ENCODE peak calls at places on chromosome X, in ten cellular contexts. X is breast epithelium; B is astrocyte of the spinal cord; C is osteocyte; R is GM20000; W is heart left ventricle; U is CD8-positive, alpha-beta T cell; Q is WTC11; N is mammary epithelial cell; K is activated CD8-positive, alpha-beta T cell treated with anti-CD3 and anti-CD28 coated beads for 36 hours. E is an unnamed sample.

GRCh38 chrX:13494562-13494961 is 74.8 kb upstream of the EGFL6 start:
- DNase-seq in X (no peak), B (no peak), C (no peak), R (no peak), W (no peak), U (no peak), Q (no peak), N (no peak), K (no peak), E (no peak)

GRCh38 chrX:107450823-107451509 is 1.5 kb downstream of the FRMPD3 start:
- DNase-seq in X (no peak), B (no peak), C (no peak), R (no peak), W (no peak), U (peak), Q (peak), N (no peak), K (peak), E (peak)

GRCh38 chrX:19670854-19671620 is 155.7 kb upstream of the MAP3K15 start:
- DNase-seq in X (no peak), B (peak), C (no peak), R (no peak), W (peak), U (no peak), Q (peak), N (peak), K (no peak), E (no peak)

GRCh38 chrX:18617351-18617750 is 54.6 kb downstream of the RS1 start:
- DNase-seq in X (no peak), B (peak), C (no peak), R (no peak), W (no peak), U (no peak), Q (no peak), N (peak), K (no peak), E (no peak)

GRCh38 chrX:17968367-17968766 is 107.3 kb upstream of the RAI2 start:
- DNase-seq in X (no peak), B (no peak), C (no peak), R (no peak), W (no peak), U (no peak), Q (no peak), N (no peak), K (no peak), E (no peak)

GRCh38 chrX:136200466-136200865 is 50.7 kb downstream of the MAP7D3 start:
- DNase-seq in X (no peak), B (peak), C (no peak), R (peak), W (no peak), U (no peak), Q (no peak), N (peak), K (no peak), E (no peak)

GRCh38 chrX:132692066-132692465 is 203.2 kb upstream of the MBNL3 start:
- DNase-seq in X (no peak), B (peak), C (no peak), R (no peak), W (peak), U (no peak), Q (no peak), N (no peak), K (no peak), E (no peak)

GRCh38 chrX:102746134-102746584 is 25.6 kb downstream of the GPRASP3 start:
- DNase-seq in X (no peak), B (peak), C (no peak), R (peak), W (peak), U (peak), Q (peak), N (no peak), K (peak), E (peak)

GRCh38 chrX:150692837-150693781 is at the start of gene MTMR1:
- DNase-seq in X (no peak), B (no peak), C (no peak), R (peak), W (peak), U (peak), Q (no peak), N (no peak), K (peak), E (peak)

GRCh38 chrX:36957425-36958328 is 50.5 kb upstream of the FAM47C start:
- DNase-seq in X (no peak), B (no peak), C (no peak), R (no peak), W (no peak), U (no peak), Q (peak), N (no peak), K (no peak), E (peak)

GRCh38 chrX:19848110-19848509 is 39.3 kb downstream of the SH3KBP1 start:
- DNase-seq in X (no peak), B (no peak), C (no peak), R (no peak), W (no peak), U (no peak), Q (no peak), N (no peak), K (no peak), E (no peak)

GRCh38 chrX:88863726-88864125 is 116.7 kb downstream of the CPXCR1 start:
- DNase-seq in X (no peak), B (no peak), C (no peak), R (no peak), W (no peak), U (no peak), Q (no peak), N (no peak), K (no peak), E (no peak)

GRCh38 chrX:49276671-49277519 is 7.3 kb downstream of the PPP1R3F start:
- DNase-seq in X (no peak), B (no peak), C (no peak), R (no peak), W (no peak), U (no peak), Q (no peak), N (no peak), K (peak), E (no peak)

GRCh38 chrX:30957753-30958152 is 68.7 kb upstream of the TAB3 start:
- DNase-seq in X (no peak), B (peak), C (no peak), R (no peak), W (no peak), U (no peak), Q (no peak), N (peak), K (no peak), E (no peak)

GRCh38 chrX:10109695-10110094 is 47.1 kb upstream of the CLCN4 start:
- DNase-seq in X (no peak), B (no peak), C (no peak), R (no peak), W (peak), U (no peak), Q (no peak), N (no peak), K (no peak), E (no peak)
- TF ChIP-seq CTCF in X (no peak), B (no peak), C (no peak), R (no peak), W (no peak), U (no peak), Q (no peak), N (no peak), K (no peak), E (no peak)

DNA sequence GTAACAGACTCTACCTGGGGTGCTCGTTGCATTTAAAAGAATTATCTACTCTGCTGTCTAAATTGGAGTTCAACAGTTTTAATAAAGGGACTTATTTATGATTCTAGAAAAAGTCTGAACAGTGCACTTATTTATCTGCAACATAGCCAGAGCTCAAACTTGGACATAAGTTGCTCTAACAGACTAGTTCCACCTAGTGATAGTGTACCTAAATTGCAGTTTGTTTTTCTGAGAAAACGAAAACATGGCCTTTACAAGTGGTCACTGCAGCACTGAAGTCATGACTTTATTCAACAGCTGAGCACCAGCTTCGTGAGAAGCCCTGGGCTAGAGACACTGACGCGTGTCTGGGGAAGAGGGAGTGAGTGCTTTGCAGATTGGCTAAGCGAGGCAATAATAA is 77.3 kb upstream of the IGSF1 start:
- DNase-seq in X (no peak), B (no peak), C (no peak), R (no peak), W (no peak), U (no peak), Q (no peak), N (no peak), K (no peak), E (no peak)
- TF ChIP-seq CTCF in X (no peak), B (no peak), C (peak), R (no peak), W (peak), U (no peak), Q (no peak), N (peak), K (no peak), E (peak)

GRCh38 chrX:23228454-23228853 is 106.2 kb upstream of the PTCHD1 start:
- DNase-seq in X (no peak), B (no peak), C (no peak), R (no peak), W (no peak), U (no peak), Q (no peak), N (no peak), K (no peak), E (no peak)

GRCh38 chrX:23223169-23223568 is 111.5 kb upstream of the PTCHD1 start:
- DNase-seq in X (no peak), B (no peak), C (no peak), R (no peak), W (no peak), U (no peak), Q (no peak), N (no peak), K (no peak), E (no peak)

GRCh38 chrX:23228950-23229448 is 105.7 kb upstream of the PTCHD1 start:
- DNase-seq in X (no peak), B (no peak), C (no peak), R (no peak), W (peak), U (no peak), Q (no peak), N (no peak), K (no peak), E (peak)
- TF ChIP-seq CTCF in X (no peak), B (no peak), C (no peak), R (no peak), W (no peak), U (no peak), Q (no peak), N (no peak), K (no peak), E (no peak)

DNA sequence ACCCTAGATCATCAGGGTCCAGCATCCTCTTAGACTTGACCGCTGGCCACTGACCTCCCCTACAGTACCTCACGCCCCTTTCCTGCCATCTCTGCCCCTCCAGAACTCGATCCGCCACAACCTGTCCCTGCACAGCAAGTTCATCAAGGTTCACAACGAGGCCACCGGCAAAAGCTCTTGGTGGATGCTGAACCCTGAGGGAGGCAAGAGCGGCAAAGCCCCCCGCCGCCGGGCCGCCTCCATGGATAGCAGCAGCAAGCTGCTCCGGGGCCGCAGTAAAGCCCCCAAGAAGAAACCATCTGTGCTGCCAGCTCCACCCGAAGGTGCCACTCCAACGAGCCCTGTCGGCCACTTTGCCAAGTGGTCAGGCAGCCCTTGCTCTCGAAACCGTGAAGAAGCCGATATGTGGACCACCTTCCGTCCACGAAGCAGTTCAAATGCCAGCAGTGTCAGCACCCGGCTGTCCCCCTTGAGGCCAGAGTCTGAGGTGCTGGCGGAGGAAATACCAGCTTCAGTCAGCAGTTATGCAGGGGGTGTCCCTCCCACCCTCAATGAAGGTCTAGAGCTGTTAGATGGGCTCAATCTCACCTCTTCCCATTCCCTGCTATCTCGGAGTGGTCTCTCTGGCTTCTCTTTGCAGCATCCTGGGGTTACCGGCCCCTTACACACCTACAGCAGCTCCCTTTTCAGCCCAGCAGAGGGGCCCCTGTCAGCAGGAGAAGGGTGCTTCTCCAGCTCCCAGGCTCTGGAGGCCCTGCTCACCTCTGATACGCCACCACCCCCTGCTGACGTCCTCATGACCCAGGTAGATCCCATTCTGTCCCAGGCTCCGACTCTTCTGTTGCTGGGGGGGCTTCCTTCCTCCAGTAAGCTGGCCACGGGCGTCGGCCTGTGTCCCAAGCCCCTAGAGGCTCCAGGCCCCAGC is 5.2 kb downstream of the FOXO4 start:
- DNase-seq in X (no peak), B (no peak), C (no peak), R (no peak), W (no peak), U (peak), Q (no peak), N (no peak), K (peak), E (no peak)
- TF ChIP-seq CTCF in X (no peak), B (no peak), C (no peak), R (no peak), W (no peak), U (no peak), Q (no peak), N (no peak), K (peak), E (peak)

GRCh38 chrX:81414630-81415029 is 212.7 kb downstream of the SH3BGRL start:
- DNase-seq in X (no peak), B (peak), C (no peak), R (no peak), W (no peak), U (no peak), Q (no peak), N (no peak), K (no peak), E (no peak)

GRCh38 chrX:81411517-81411916 is 209.6 kb downstream of the SH3BGRL start:
- DNase-seq in X (no peak), B (no peak), C (no peak), R (no peak), W (no peak), U (no peak), Q (no peak), N (no peak), K (no peak), E (no peak)

DNA sequence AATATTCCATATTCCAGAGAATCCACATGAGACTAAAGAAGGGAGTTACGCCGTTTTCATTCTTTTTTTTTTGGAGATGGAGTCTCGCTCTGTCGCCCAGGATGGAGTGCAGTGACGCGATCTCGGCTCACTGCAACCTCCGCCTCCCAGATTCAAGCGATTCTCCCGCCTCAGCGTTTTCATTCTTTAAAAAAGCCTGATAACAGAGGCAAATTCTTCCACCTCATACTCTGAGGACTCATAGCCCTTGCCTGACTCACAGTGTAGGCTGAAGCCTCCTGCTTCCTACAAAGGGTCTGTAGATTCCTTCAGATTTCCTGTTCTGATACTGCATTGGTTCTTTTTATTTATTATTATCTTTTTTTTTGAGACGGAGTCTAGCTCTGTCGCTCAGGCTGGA is 210.5 kb downstream of the SH3BGRL start:
- DNase-seq in X (no peak), B (no peak), C (no peak), R (no peak), W (no peak), U (no peak), Q (no peak), N (no peak), K (no peak), E (no peak)
- TF ChIP-seq CTCF in X (no peak), B (no peak), C (no peak), R (no peak), W (no peak), U (no peak), Q (no peak), N (no peak), K (no peak), E (no peak)

GRCh38 chrX:108590496-108590895 is 145.9 kb downstream of the IRS4 start:
- DNase-seq in X (no peak), B (peak), C (no peak), R (no peak), W (no peak), U (no peak), Q (no peak), N (no peak), K (no peak), E (no peak)

GRCh38 chrX:108582151-108582550 is 142.5 kb downstream of the COL4A5 start:
- DNase-seq in X (no peak), B (no peak), C (no peak), R (no peak), W (no peak), U (no peak), Q (no peak), N (no peak), K (no peak), E (no peak)

GRCh38 chrX:108584617-108585211 is 145.1 kb downstream of the COL4A5 start:
- DNase-seq in X (no peak), B (no peak), C (no peak), R (no peak), W (no peak), U (no peak), Q (peak), N (peak), K (no peak), E (peak)
- TF ChIP-seq CTCF in X (no peak), B (peak), C (peak), R (no peak), W (peak), U (no peak), Q (no peak), N (peak), K (no peak), E (peak)

DNA sequence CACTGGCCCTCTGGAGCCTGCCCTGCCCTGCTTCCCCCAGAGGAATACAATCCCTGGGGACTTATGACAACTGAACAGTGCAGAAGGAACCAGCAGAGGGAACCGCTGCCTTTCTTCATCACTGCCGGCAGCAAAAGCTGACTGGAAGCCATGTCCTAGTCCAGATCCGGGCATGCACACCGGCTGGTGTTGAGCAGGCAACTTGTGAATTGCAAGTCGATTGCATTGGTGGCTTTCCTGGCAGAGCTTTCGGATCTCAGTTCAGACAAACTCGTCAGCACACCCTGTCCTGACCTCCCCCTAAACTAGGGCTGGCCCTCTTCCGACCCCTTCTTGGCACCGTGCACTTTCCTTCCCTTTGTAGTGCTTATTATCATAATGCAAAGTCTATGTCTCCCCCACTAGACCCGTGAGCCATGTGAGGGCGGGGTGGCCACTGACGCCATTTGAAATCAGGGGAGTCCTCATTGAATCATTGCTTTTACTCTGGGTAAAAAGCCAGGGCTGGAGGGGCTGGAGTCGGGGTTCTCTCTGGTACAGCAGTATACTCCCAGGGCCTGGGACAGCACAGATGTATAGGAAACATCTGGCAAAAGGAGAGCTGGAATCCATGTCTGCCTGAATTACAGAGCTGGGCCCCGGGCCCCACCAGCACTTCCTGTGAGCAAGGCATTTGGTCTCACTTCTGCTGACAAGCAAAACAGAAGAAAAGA is 1.8 kb downstream of the ARHGAP4 start:
- DNase-seq in X (no peak), B (peak), C (no peak), R (peak), W (peak), U (peak), Q (no peak), N (peak), K (peak), E (no peak)
- TF ChIP-seq CTCF in X (peak), B (peak), C (no peak), R (no peak), W (peak), U (peak), Q (no peak), N (peak), K (no peak), E (no peak)

GRCh38 chrX:121307441-121307840 is 260.0 kb downstream of the GLUD2 start:
- DNase-seq in X (no peak), B (no peak), C (no peak), R (peak), W (no peak), U (no peak), Q (no peak), N (no peak), K (no peak), E (no peak)

GRCh38 chrX:121310820-121311219 is 263.4 kb downstream of the GLUD2 start:
- DNase-seq in X (no peak), B (no peak), C (no peak), R (no peak), W (no peak), U (no peak), Q (no peak), N (no peak), K (no peak), E (no peak)

GRCh38 chrX:121308276-121308805 is 260.9 kb downstream of the GLUD2 start:
- DNase-seq in X (no peak), B (peak), C (no peak), R (peak), W (no peak), U (no peak), Q (peak), N (peak), K (peak), E (peak)
- TF ChIP-seq CTCF in X (no peak), B (peak), C (peak), R (peak), W (peak), U (no peak), Q (no peak), N (peak), K (peak), E (no peak)